ENCODE peak calls at places on chromosomes 6 and 20, in four cellular contexts. L, Z, F and B are unnamed samples.

GRCh38 chr20:61565791-61566190 is 313.7 kb downstream of the CDH4 start:
- DNase-seq in L (no peak), Z (no peak), F (no peak), B (no peak)

GRCh38 chr6:156250593-156250992 is 526.6 kb upstream of the ARID1B start:
- DNase-seq in L (no peak), Z (no peak), F (no peak), B (no peak)

GRCh38 chr6:98894810-98895209 is 52.9 kb downstream of the FBXL4 start:
- DNase-seq in L (peak), Z (no peak), F (no peak), B (no peak)

GRCh38 chr6:44024597-44025219 is 102.5 kb downstream of the MRPL14 start:
- DNase-seq in L (no peak), Z (peak), F (no peak), B (no peak)

GRCh38 chr6:90298459-90299053 is 1.9 kb upstream of the BACH2 start:
- DNase-seq in L (no peak), Z (no peak), F (no peak), B (no peak)

GRCh38 chr6:112562348-112563220 is 215.5 kb downstream of the RFPL4B start:
- DNase-seq in L (peak), Z (no peak), F (no peak), B (no peak)

GRCh38 chr6:156774872-156775405 is 2.2 kb upstream of the ARID1B start:
- DNase-seq in L (no peak), Z (no peak), F (no peak), B (no peak)

GRCh38 chr6:148342146-148343027 is at the start of gene SASH1:
- DNase-seq in L (peak), Z (peak), F (peak), B (no peak)

GRCh38 chr20:53597085-53597482 is 3.4 kb upstream of the ZNF217 start:
- DNase-seq in L (no peak), Z (no peak), F (no peak), B (no peak)

GRCh38 chr6:151681426-151682059 is 125.9 kb upstream of the ESR1 start:
- DNase-seq in L (no peak), Z (no peak), F (peak), B (no peak)

GRCh38 chr20:44279228-44279627 is 31.8 kb downstream of the FITM2 start:
- DNase-seq in L (peak), Z (no peak), F (no peak), B (no peak)

GRCh38 chr6:79525272-79526100 is 11.7 kb downstream of the LCA5 start:
- DNase-seq in L (peak), Z (no peak), F (no peak), B (no peak)

GRCh38 chr20:845226-845868 is 11.8 kb downstream of the FAM110A start:
- DNase-seq in L (no peak), Z (no peak), F (no peak), B (no peak)

GRCh38 chr6:73521351-73522254 is 771 bp upstream of the EEF1A1 start:
- DNase-seq in L (peak), Z (peak), F (no peak), B (no peak)

GRCh38 chr6:110756817-110757216 is 58.5 kb downstream of the CDK19 start:
- DNase-seq in L (no peak), Z (no peak), F (no peak), B (no peak)

GRCh38 chr6:18207438-18207837 is 52.2 kb downstream of the KDM1B start:
- DNase-seq in L (no peak), Z (no peak), F (no peak), B (no peak)

GRCh38 chr6:158057213-158057987 is 75.7 kb downstream of the SYNJ2 start:
- DNase-seq in L (peak), Z (no peak), F (no peak), B (no peak)

GRCh38 chr6:33314515-33314942 is 651 bp upstream of the TAPBP start:
- DNase-seq in L (peak), Z (peak), F (peak), B (peak)

GRCh38 chr6:42042108-42042507 is 8.2 kb upstream of the TAF8 start:
- DNase-seq in L (no peak), Z (no peak), F (no peak), B (no peak)
- H3K4me3 ChIP-seq in L (no peak), Z (no peak), F (peak), B (no peak)

GRCh38 chr20:51768759-51769517 is 748 bp upstream of the ATP9A start:
- DNase-seq in L (no peak), Z (no peak), F (no peak), B (no peak)

GRCh38 chr20:51769941-51770615 is 1.9 kb upstream of the ATP9A start:
- DNase-seq in L (no peak), Z (no peak), F (no peak), B (no peak)

GRCh38 chr20:51763965-51764602 is 4.1 kb downstream of the ATP9A start:
- DNase-seq in L (no peak), Z (no peak), F (no peak), B (no peak)

GRCh38 chr20:51767018-51767866 is 948 bp downstream of the ATP9A start:
- DNase-seq in L (no peak), Z (peak), F (no peak), B (no peak)

GRCh38 chr20:51767867-51768758 is at the start of gene ATP9A:
- DNase-seq in L (no peak), Z (peak), F (no peak), B (no peak)
- H3K4me3 ChIP-seq in L (peak), Z (peak), F (peak), B (no peak)

DNA sequence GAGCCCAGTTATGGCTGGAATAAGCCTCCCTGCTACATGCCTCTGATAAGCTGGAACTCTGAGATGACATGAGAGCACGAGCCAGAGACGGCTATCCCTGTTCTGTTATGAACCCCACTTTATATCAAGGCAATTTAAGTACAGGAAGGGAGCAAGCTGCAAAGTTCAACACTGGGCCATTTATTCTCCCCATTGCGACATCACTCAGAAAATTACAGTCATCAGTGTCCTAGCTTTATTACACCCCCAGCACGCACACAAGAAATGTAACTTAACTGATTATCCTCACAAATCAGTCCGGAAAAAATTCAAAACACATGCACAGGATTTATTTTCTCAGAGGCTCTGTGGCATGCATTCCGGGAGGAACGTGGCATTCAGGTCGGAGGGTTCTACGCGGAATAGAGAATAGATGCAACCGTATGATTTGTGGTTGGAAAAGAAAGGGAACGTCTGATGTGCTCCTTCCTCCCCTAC is 125.4 kb upstream of the SLC2A12 start:
- DNase-seq in L (peak), Z (no peak), F (peak), B (no peak)
- H3K4me3 ChIP-seq in L (peak), Z (no peak), F (peak), B (peak)

GRCh38 chr20:5570031-5570430 is 180.2 kb upstream of the SHLD1 start:
- DNase-seq in L (no peak), Z (no peak), F (no peak), B (no peak)

GRCh38 chr20:5569021-5569420 is 181.2 kb upstream of the SHLD1 start:
- DNase-seq in L (peak), Z (no peak), F (no peak), B (no peak)

GRCh38 chr20:5567644-5568043 is 182.6 kb upstream of the SHLD1 start:
- DNase-seq in L (no peak), Z (no peak), F (no peak), B (no peak)

DNA sequence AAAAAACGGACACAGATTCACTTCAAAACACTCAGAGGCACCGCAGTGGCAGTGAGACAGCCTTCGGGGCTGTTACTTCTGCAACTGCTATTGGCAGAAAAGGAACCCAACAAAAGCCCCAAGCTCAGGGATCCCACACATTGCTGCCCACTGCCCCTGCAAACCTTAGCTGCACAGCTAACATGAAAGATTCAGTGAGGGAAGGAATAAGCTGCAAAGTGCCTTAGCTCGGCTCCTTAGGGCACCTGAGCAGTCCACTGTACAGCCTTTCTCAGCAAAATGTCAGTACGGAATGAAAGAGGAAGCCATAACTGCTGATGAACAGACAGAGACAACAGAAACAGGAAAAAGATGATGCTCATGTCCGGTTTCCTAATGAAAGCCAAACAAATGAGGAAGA is 179.8 kb upstream of the SHLD1 start:
- DNase-seq in L (no peak), Z (no peak), F (no peak), B (no peak)
- H3K4me3 ChIP-seq in L (no peak), Z (no peak), F (no peak), B (no peak)

GRCh38 chr6:13528777-13529343 is 41.5 kb upstream of the GFOD1 start:
- DNase-seq in L (no peak), Z (peak), F (no peak), B (no peak)

GRCh38 chr6:13527669-13528051 is 40.3 kb upstream of the GFOD1 start:
- DNase-seq in L (no peak), Z (peak), F (no peak), B (no peak)

GRCh38 chr6:13528232-13528631 is 40.8 kb upstream of the GFOD1 start:
- DNase-seq in L (no peak), Z (no peak), F (no peak), B (no peak)

GRCh38 chr6:13526339-13526717 is 38.9 kb upstream of the GFOD1 start:
- DNase-seq in L (no peak), Z (no peak), F (no peak), B (no peak)

GRCh38 chr6:13526718-13527668 is 39.6 kb upstream of the GFOD1 start:
- DNase-seq in L (no peak), Z (peak), F (no peak), B (peak)
- H3K4me3 ChIP-seq in L (no peak), Z (no peak), F (no peak), B (no peak)